ENCODE peak calls at places on chromosomes 4 and X, in six cellular contexts. Q is body of pancreas; D is PC-3; P is OCI-LY7; C is small intestine; Y is CD4-positive, alpha-beta memory T cell. H is an unnamed sample. For H3K4me1, the result is how much of the 10 kb centered on the place peaks cover.

GRCh38 chrX:74779175-74779574 is 146.1 kb downstream of the NEXMIF start:
- DNase-seq in Q (no peak), D (no peak), P (no peak), C (no peak), Y (no peak), H (no peak)

GRCh38 chr4:8909548-8909947 is 37.9 kb upstream of the HMX1 start:
- DNase-seq in Q (peak), D (no peak), P (no peak), C (no peak), Y (no peak), H (no peak)

GRCh38 chr4:173526034-173526482 is 4.0 kb downstream of the HAND2 start:
- DNase-seq in Q (no peak), D (no peak), P (no peak), C (no peak), Y (no peak), H (no peak)

GRCh38 chrX:119417842-119418241 is 18.7 kb downstream of the SLC25A43 start:
- DNase-seq in Q (no peak), D (no peak), P (peak), C (peak), Y (no peak), H (no peak)

GRCh38 chr4:53656421-53656981 is 65.2 kb upstream of the LNX1 start:
- DNase-seq in Q (no peak), D (peak), P (no peak), C (no peak), Y (no peak), H (no peak)

GRCh38 chr4:41844327-41844726 is 90.9 kb upstream of the TMEM33 start:
- DNase-seq in Q (no peak), D (peak), P (peak), C (no peak), Y (no peak), H (no peak)

GRCh38 chrX:153157450-153157849 is 21.6 kb upstream of the MAGEA1 start:
- DNase-seq in Q (no peak), D (no peak), P (no peak), C (no peak), Y (no peak), H (no peak)

GRCh38 chrX:139141370-139141769 is 389.2 kb upstream of the F9 start:
- DNase-seq in Q (no peak), D (no peak), P (no peak), C (no peak), Y (no peak), H (no peak)

GRCh38 chr4:14249226-14249625 is 621.7 kb upstream of the BOD1L1 start:
- DNase-seq in Q (no peak), D (no peak), P (no peak), C (no peak), Y (no peak), H (no peak)

DNA sequence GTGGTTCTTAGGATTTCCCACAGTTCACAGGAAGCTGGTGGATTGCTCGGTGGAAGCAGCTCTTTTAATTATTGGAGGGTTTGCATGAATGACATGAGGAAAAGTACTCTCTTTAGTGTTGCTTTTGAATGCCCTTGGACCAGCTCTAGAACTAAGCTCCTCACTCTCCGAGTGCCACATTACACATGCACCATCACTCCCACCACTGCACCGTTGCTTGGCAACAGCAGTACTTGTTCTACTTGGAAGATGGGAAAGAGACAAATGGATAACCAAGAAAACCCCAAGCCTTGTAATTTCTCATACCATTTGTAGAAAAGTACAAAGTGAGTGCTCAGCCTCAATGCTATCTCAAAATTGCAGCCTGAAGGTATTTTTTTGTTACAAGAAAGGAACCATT is 620.2 kb upstream of the BOD1L1 start:
- DNase-seq in Q (no peak), D (no peak), P (no peak), C (no peak), Y (no peak), H (no peak)
- H3K27ac ChIP-seq in Q (no peak), D (no peak), P (no peak), C (no peak), Y (no peak), H (no peak)

GRCh38 chr4:185256444-185256843 is 47.0 kb downstream of the SNX25 start:
- DNase-seq in Q (no peak), D (peak), P (no peak), C (no peak), Y (no peak), H (no peak)
- H3K4me3 ChIP-seq in Q (no peak), D (no peak), P (peak), C (no peak), Y (no peak), H (no peak)

DNA sequence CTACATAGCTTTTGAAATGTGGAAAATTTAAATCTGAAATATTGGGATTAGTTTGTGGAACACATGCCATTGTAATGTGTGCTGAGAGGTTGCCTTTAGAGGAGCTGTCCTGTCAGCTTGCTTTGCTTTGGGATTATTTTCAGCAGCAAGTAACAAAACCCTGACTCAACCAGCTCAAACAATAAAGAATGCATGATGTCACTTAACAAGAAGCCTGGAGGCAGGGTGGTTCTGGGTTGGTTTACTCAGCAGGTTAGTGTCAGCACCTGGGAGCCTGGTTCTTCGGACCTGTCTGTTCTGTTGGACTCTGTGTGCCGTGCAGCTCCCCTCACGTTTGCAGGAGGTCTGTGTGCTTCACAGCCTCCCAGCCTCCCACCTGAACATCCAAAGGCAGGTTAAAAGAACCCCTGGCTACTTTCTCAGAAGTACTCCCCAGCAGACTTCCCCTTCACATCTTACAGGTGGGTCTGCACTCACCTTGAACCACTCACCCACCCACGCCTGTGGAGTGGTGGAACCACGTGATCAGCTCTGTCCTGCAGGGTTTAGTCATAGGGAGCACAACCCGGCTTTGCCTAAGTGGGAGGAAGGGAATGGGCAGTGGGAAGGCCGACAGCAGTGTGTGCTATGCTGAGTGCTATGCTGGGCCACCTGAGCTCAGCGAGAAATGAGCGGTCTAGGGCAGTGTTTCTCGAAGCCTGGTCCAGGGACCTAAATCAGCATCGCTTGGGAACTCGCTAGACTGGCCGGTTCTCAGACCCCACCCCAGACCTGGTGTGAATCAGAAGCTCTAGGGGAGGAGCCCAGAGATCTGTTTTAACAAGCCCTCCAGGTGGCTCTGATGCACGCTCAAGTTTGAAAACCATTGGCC is 20.4 kb downstream of the TMEM131L start:
- DNase-seq in Q (peak), D (peak), P (no peak), C (no peak), Y (no peak), H (no peak)
- H3K4me1 ChIP-seq in Q (half or more), D (half or more), P (half or more), C (under half), Y (half or more), H (under half)

GRCh38 chr4:25290490-25291067 is 22.0 kb upstream of the ZCCHC4 start:
- DNase-seq in Q (no peak), D (no peak), P (no peak), C (no peak), Y (no peak), H (no peak)
- H3K27ac ChIP-seq in Q (no peak), D (no peak), P (no peak), C (no peak), Y (no peak), H (no peak)

GRCh38 chr4:38609614-38610013 is 54.4 kb upstream of the KLF3 start:
- DNase-seq in Q (no peak), D (peak), P (peak), C (peak), Y (no peak), H (no peak)

GRCh38 chr4:38614198-38614597 is 49.8 kb upstream of the KLF3 start:
- DNase-seq in Q (no peak), D (no peak), P (no peak), C (no peak), Y (no peak), H (no peak)

GRCh38 chr4:38612996-38613395 is 51.0 kb upstream of the KLF3 start:
- DNase-seq in Q (no peak), D (peak), P (no peak), C (peak), Y (no peak), H (no peak)

GRCh38 chr4:38606587-38606905 is 57.5 kb upstream of the KLF3 start:
- DNase-seq in Q (no peak), D (no peak), P (no peak), C (no peak), Y (no peak), H (no peak)

GRCh38 chr4:38610844-38611550 is 53.0 kb upstream of the KLF3 start:
- DNase-seq in Q (peak), D (no peak), P (no peak), C (peak), Y (no peak), H (no peak)
- H3K4me3 ChIP-seq in Q (no peak), D (no peak), P (no peak), C (no peak), Y (no peak), H (no peak)

GRCh38 chrX:78759081-78759480 is 11.6 kb downstream of the LPAR4 start:
- DNase-seq in Q (no peak), D (peak), P (no peak), C (no peak), Y (no peak), H (no peak)

GRCh38 chrX:78754917-78755316 is 7.4 kb downstream of the LPAR4 start:
- DNase-seq in Q (no peak), D (no peak), P (peak), C (no peak), Y (no peak), H (no peak)

DNA sequence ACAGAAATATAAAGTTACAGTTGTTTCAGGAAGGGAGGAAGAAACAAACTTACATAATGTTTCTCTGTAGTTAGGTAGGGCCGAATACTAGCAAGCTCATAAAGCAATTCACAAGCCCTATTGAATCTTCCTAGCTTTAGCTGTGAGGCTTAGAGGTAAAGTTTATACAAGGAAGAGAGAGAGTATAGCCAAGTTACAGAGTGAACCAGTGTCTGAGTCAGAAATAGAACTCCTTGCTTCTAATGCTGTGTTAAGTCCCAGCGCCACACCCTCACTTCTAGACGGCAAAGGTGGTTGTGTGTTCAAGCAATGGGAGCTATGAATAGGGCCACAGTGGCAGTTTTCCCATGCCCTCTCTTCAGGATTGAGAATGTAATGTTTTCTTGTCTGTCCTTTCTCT is 6.1 kb downstream of the LPAR4 start:
- DNase-seq in Q (no peak), D (no peak), P (no peak), C (no peak), Y (no peak), H (no peak)
- H3K4me1 ChIP-seq in Q (under half), D (under half), P (under half), C (under half), Y (under half), H (under half)

DNA sequence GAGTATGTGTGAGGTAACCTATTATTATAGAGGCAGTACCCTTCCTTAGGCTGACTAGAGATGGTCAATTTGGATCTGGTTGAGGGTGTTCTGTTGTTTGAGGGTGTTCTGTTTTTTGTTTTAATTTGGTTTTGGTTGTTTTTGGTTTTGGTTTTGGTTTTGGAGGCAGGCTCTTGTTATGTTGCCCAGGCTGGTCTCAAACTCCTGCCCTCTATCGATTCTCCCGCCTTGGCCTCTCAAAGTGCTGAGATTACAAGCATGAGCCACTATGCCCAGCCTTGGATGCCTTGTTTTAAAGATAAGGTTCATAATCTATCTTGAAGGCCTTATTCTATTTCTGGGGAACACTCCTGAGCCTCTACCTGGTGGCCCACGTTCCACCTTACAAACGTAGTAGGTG is 902 bp downstream of the CXorf65 start:
- DNase-seq in Q (no peak), D (no peak), P (no peak), C (no peak), Y (peak), H (no peak)
- H3K27ac ChIP-seq in Q (no peak), D (no peak), P (no peak), C (peak), Y (peak), H (no peak)

H was measured in iPS DF 6.9.